ENCODE peak calls at places on chromosomes 12 and 14, in seven cellular contexts. H is tibial nerve, R is Peyer's patch, T is heart left ventricle, B is uterus, M is ovary, W is NB4. I is an unnamed sample.

GRCh38 chr14:35866595-35867279 is 40.6 kb downstream of the BRMS1L start:
- DNase-seq in B (no peak), H (no peak), M (no peak), W (no peak), T (no peak), R (no peak), I (no peak)

GRCh38 chr12:98990648-98991047 is 345.6 kb downstream of the APAF1 start:
- DNase-seq in T (no peak), B (no peak), W (no peak), R (no peak), H (no peak), M (no peak), I (no peak)

GRCh38 chr12:62146323-62146722 is 113.9 kb upstream of the USP15 start:
- DNase-seq in T (no peak), M (no peak), R (no peak), W (peak), H (no peak), B (no peak), I (no peak)

GRCh38 chr12:68559246-68559645 is 51.5 kb upstream of the RAP1B start:
- DNase-seq in R (no peak), M (no peak), W (peak), B (no peak), T (no peak), H (no peak), I (no peak)

GRCh38 chr14:68610251-68610793 is 182.5 kb downstream of the ZFP36L1 start:
- DNase-seq in W (no peak), M (no peak), H (no peak), R (no peak), B (no peak), T (no peak), I (no peak)

GRCh38 chr12:86698581-86698980 is 442.4 kb upstream of the MGAT4C start:
- DNase-seq in H (no peak), B (no peak), M (no peak), R (no peak), W (peak), T (no peak), I (no peak)

GRCh38 chr14:59085207-59085739 is 103.2 kb upstream of the DAAM1 start:
- DNase-seq in W (no peak), B (no peak), R (no peak), M (no peak), T (no peak), H (no peak), I (no peak)

GRCh38 chr12:94873368-94874085 is 130.0 kb downstream of the NDUFA12 start:
- DNase-seq in B (peak), W (peak), M (peak), R (no peak), T (no peak), H (no peak), I (no peak)

GRCh38 chr12:112506513-112507166 is 87.9 kb downstream of the PTPN11 start:
- DNase-seq in B (no peak), M (no peak), T (no peak), R (no peak), W (no peak), H (no peak), I (no peak)

GRCh38 chr12:96434107-96434506 is 33.9 kb upstream of the CDK17 start:
- DNase-seq in R (peak), H (no peak), B (no peak), T (no peak), W (peak), M (no peak), I (no peak)

GRCh38 chr14:61628192-61628591 is 67.1 kb upstream of the HIF1A start:
- DNase-seq in M (no peak), T (no peak), R (no peak), H (no peak), W (no peak), B (no peak), I (no peak)

GRCh38 chr12:55933158-55933798 is 2.3 kb downstream of the DGKA start:
- DNase-seq in R (peak), W (peak), M (no peak), H (no peak), T (no peak), B (no peak), I (peak)

GRCh38 chr12:57461326-57461903 is 1.8 kb downstream of the GLI1 start:
- DNase-seq in W (peak), T (peak), B (peak), M (peak), R (peak), H (peak), I (no peak)

GRCh38 chr12:20415641-20416040 is 47.3 kb downstream of the PDE3A start:
- DNase-seq in H (no peak), T (no peak), R (no peak), W (no peak), B (no peak), M (no peak), I (no peak)

GRCh38 chr12:25756974-25757665 is 201.4 kb upstream of the RASSF8 start:
- DNase-seq in H (no peak), W (no peak), R (no peak), M (no peak), T (no peak), B (no peak), I (no peak)

GRCh38 chr14:75343914-75344313 is 65.3 kb downstream of the FOS start:
- DNase-seq in B (no peak), W (no peak), T (no peak), M (no peak), H (no peak), R (no peak), I (no peak)

GRCh38 chr14:105863296-105864108 is 337.1 kb downstream of the TMEM121 start:
- DNase-seq in W (no peak), B (peak), M (peak), R (peak), H (peak), T (no peak), I (peak)

GRCh38 chr12:81231574-81232368 is 153.9 kb downstream of the ACSS3 start:
- DNase-seq in H (no peak), M (no peak), B (no peak), T (no peak), R (no peak), W (no peak), I (no peak)

GRCh38 chr14:84929834-84930233 is 600.1 kb upstream of the FLRT2 start:
- DNase-seq in H (no peak), B (no peak), W (no peak), M (no peak), T (no peak), R (no peak), I (no peak)

GRCh38 chr12:9221476-9221875 is 13.3 kb upstream of the PZP start:
- DNase-seq in R (no peak), B (no peak), H (no peak), M (no peak), T (no peak), W (no peak), I (no peak)

GRCh38 chr14:51236314-51236713 is 3.7 kb upstream of the TMX1 start:
- DNase-seq in H (no peak), M (no peak), B (no peak), T (no peak), W (peak), R (no peak), I (no peak)

GRCh38 chr12:27343255-27344000 is 10.8 kb downstream of the BMAL2 start:
- DNase-seq in B (no peak), H (no peak), T (no peak), W (no peak), M (no peak), R (no peak), I (no peak)

GRCh38 chr14:95816539-95816938 is 60.1 kb upstream of the TUNAR start:
- DNase-seq in H (no peak), B (no peak), T (no peak), M (no peak), W (no peak), R (no peak), I (no peak)

GRCh38 chr12:91406920-91407341 is 224.3 kb upstream of the DCN start:
- DNase-seq in H (no peak), B (no peak), W (no peak), T (no peak), R (no peak), M (no peak), I (no peak)

GRCh38 chr12:26319511-26319910 is 124.1 kb downstream of the SSPN start:
- DNase-seq in M (peak), R (no peak), W (no peak), H (peak), T (peak), B (peak), I (peak)

GRCh38 chr12:128784030-128784770 is 39.6 kb downstream of the SLC15A4 start:
- DNase-seq in T (no peak), R (no peak), H (no peak), B (peak), M (no peak), W (no peak), I (no peak)

GRCh38 chr12:3698218-3698974 is 54.5 kb downstream of the CRACR2A start:
- DNase-seq in M (peak), H (no peak), R (no peak), T (no peak), W (no peak), B (no peak), I (no peak)

GRCh38 chr12:54486173-54486867 is 11.2 kb upstream of the NCKAP1L start:
- DNase-seq in B (no peak), R (no peak), H (no peak), W (peak), T (no peak), M (no peak), I (no peak)

GRCh38 chr12:857611-858010 is 91.9 kb downstream of the RAD52 start:
- DNase-seq in R (no peak), W (no peak), T (no peak), M (no peak), H (no peak), B (peak), I (no peak)

GRCh38 chr12:11709513-11709912 is 60.0 kb downstream of the ETV6 start:
- DNase-seq in B (no peak), R (no peak), W (no peak), H (no peak), T (no peak), M (no peak), I (no peak)

GRCh38 chr12:28622416-28622815 is 432.2 kb downstream of the CCDC91 start:
- DNase-seq in M (no peak), T (no peak), W (no peak), R (no peak), H (no peak), B (no peak), I (no peak)

GRCh38 chr12:77151030-77151429 is 85.7 kb upstream of the E2F7 start:
- DNase-seq in R (no peak), B (no peak), M (no peak), H (no peak), T (no peak), W (no peak), I (no peak)

GRCh38 chr12:88763536-88764100 is 183.3 kb upstream of the KITLG start:
- DNase-seq in W (no peak), T (no peak), R (no peak), B (no peak), M (no peak), H (no peak), I (no peak)

DNA sequence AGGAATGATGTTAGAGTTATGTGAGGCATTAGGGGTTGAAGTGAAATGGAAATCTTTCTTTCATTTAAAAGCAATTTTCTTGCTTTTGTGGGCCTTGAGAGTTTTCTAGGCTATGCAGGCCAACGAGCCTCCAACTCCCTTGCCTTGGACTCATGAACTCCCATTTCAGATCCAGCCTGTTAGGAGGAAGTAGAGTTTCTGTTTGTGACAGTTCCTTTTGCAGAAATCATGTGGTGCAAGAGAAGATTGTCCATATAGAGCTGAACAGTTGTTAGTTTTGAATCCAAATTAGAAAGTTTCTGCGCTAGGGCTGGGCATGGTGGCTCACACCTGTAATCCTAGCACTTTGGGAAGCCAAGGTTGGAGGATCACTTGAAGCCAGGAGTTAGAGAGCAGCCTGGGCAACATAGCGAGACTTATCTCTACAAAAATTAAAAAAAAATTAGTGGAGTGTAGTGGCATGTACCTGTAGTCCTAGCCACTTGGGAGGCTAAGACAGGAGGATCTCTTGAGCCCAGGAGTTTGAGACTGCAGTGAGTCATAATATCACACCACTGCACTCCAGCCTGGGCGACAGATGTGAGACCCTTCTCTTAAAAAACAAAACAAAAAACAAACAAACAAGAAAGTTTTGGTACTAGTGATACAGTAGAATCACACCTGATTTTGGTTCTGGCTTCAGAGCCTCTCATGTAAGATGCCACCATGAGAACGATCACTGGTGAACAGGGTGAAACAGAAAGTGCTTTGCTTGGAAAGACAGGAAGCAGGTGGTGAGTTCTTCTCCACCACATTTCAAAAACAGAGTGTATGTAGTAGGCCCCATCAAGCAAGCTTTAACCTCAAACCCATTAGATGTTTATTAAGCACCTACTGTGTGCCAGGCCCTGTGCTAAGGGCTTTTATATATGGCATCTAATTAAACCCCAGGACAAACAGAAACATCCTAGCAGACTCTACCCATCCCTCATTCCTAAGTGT is 47.5 kb upstream of the MED13L start:
- DNase-seq in R (no peak), B (no peak), H (no peak), W (peak), T (no peak), M (no peak), I (no peak)
- H3K4me3 ChIP-seq in R (no peak), B (no peak), H (no peak), W (no peak), T (no peak), M (no peak), I (no peak)

DNA sequence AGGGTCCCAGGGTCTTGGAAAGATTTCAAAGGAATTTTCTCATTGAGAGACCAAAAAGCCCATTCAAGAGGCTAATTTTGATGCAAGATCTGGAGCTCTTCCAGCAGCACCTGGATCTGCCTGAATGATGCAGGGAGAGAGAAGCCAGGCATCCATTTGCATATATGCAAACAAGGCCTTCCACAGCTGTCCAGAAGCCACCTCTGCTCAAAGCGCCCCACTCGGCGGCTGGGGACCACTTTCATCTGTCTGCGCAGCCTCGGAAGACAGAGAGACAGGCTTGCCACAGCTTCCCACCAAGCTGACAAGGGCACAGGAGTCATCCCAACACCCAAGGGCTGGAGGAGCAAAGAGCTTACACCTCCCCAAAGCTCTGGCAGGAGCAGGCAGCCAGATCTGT is 295.6 kb downstream of the DPF3 start:
- DNase-seq in B (no peak), M (no peak), W (no peak), H (no peak), R (peak), T (no peak), I (no peak)
- TF ChIP-seq POLR2A in B (no peak), M (no peak), W (no peak), H (no peak), R (no peak), T (no peak), I (no peak)

GRCh38 chr12:79932393-79932792 is 2.5 kb downstream of the PPP1R12A start:
- DNase-seq in T (no peak), B (no peak), W (peak), H (no peak), R (no peak), M (no peak), I (no peak)

GRCh38 chr12:79935021-79935623 is at the start of gene PPP1R12A:
- DNase-seq in W (peak), T (peak), B (peak), M (peak), H (peak), R (peak), I (peak)

GRCh38 chr12:79933043-79933442 is 1.9 kb downstream of the PPP1R12A start:
- DNase-seq in W (no peak), R (no peak), M (no peak), H (no peak), B (no peak), T (no peak), I (no peak)

GRCh38 chr12:79934309-79935020 is 432 bp downstream of the PPP1R12A start:
- DNase-seq in H (peak), B (peak), R (no peak), T (peak), W (peak), M (peak), I (peak)

DNA sequence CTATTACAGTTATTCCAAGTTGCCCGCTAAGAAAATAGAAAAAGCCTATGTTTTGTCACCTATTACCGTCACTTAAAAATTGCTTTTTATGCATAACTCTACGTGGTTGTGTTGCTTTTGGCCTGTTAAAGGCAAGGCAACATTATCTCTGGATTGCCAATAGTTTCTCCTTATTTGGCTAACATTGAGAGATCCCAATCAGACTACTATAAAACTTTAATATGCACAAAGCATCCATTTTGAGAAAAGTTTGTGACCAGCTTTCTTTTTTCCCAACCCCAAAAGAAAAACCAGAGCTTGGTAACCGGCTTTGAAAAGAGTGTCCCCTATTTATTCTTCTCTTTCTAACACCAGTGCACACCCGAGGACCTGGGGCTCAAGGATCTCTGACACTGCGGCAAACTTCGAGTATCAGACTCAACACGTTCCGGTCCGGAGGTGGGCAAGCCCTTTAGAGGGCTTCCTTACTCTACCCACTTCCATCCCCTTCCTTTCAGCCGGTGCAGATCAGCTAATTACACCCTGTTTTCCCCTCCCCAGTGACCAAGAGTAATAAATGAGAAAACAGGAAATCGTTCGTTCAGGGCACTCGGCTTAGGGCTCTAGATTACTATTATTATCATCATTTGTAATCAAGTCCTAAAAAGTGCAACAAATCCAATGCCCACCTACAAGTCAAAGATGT is 1.2 kb downstream of the PPP1R12A start:
- DNase-seq in B (no peak), T (no peak), M (no peak), H (no peak), W (peak), R (peak), I (no peak)
- H3K4me3 ChIP-seq in B (peak), T (peak), M (peak), H (peak), W (peak), R (peak), I (peak)

GRCh38 chr12:132083731-132084641 is 60.1 kb downstream of the DDX51 start:
- DNase-seq in W (peak), M (peak), T (peak), H (peak), R (peak), B (peak), I (peak)
- TF ChIP-seq POLR2A in W (peak), M (peak), T (peak), H (peak), R (peak), B (peak), I (no peak)

GRCh38 chr14:24578558-24578957 is 2.5 kb upstream of the CTSG start:
- DNase-seq in H (no peak), T (no peak), W (no peak), B (no peak), M (no peak), R (no peak), I (no peak)
- H3K4me3 ChIP-seq in H (no peak), T (no peak), W (no peak), B (no peak), M (no peak), R (no peak), I (no peak)

GRCh38 chr14:103378042-103378854 is 7.0 kb upstream of the MARK3 start:
- DNase-seq in R (no peak), T (no peak), M (no peak), B (no peak), W (peak), H (no peak), I (no peak)
- TF ChIP-seq POLR2A in R (no peak), T (no peak), M (no peak), B (no peak), W (no peak), H (no peak), I (no peak)

DNA sequence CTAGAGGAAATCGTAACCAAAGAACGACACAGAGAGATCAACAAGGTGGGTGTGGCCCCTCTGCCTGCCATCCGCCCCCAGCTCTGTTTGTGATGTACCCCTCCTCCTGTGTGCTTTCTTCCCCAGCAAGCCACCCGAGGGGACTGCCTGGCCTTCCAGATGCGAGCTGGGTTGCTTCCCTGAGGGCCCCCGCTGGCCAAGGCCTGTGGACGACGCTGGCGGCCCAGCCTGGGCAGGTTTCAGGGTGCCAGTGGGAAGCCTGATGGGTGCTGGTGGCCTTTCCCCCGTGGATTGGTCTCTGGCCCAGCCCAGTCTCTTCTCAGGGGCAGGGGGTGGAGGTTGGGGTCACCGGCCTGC is 2.0 kb downstream of the ARL6IP4 start:
- DNase-seq in R (no peak), M (no peak), H (no peak), T (peak), W (no peak), B (no peak), I (no peak)
- H3K4me3 ChIP-seq in R (no peak), M (no peak), H (no peak), T (peak), W (no peak), B (no peak), I (no peak)

GRCh38 chr12:6065872-6066217 is 58.6 kb downstream of the VWF start:
- DNase-seq in H (no peak), B (no peak), M (no peak), W (no peak), T (no peak), R (no peak), I (no peak)

GRCh38 chr12:6061661-6062060 is 62.8 kb downstream of the VWF start:
- DNase-seq in T (no peak), W (no peak), B (no peak), M (no peak), R (no peak), H (no peak), I (no peak)

GRCh38 chr12:6065131-6065871 is 59.2 kb downstream of the VWF start:
- DNase-seq in H (no peak), M (no peak), R (no peak), W (no peak), B (no peak), T (no peak), I (no peak)

GRCh38 chr12:6062427-6063378 is 61.8 kb downstream of the VWF start:
- DNase-seq in B (peak), H (no peak), T (no peak), R (peak), W (peak), M (no peak), I (no peak)

GRCh38 chr12:6063379-6063735 is 61.1 kb downstream of the VWF start:
- DNase-seq in B (no peak), W (no peak), R (no peak), M (no peak), T (no peak), H (no peak), I (no peak)
- TF ChIP-seq POLR2A in B (no peak), W (no peak), R (no peak), M (no peak), T (no peak), H (no peak), I (no peak)

GRCh38 chr12:51855586-51856428 is 7.3 kb upstream of the FIGNL2 start:
- DNase-seq in H (peak), R (no peak), T (no peak), B (no peak), W (no peak), M (no peak), I (no peak)
- H3K4me3 ChIP-seq in H (peak), R (no peak), T (peak), B (no peak), W (no peak), M (no peak), I (no peak)

GRCh38 chr12:109443794-109444193 is 33.3 kb downstream of the KCTD10 start:
- DNase-seq in T (no peak), W (no peak), R (no peak), M (no peak), B (no peak), H (no peak), I (no peak)
- TF ChIP-seq POLR2A in T (no peak), W (no peak), R (no peak), M (no peak), B (no peak), H (no peak), I (no peak)

I was measured in lower leg skin.